ENCODE peak calls at places on chromosomes 3 and 15, in seven cellular contexts. V is neural progenitor cell; B is CD8-positive, alpha-beta T cell; Q is effector memory CD4-positive, alpha-beta T cell; Y is colonic mucosa; Z is heart right ventricle; F is SK-N-SH. C is an unnamed sample.
A peak's percentile ranks its signal among the peaks of the same experiment; 100 is the strongest.

GRCh38 chr3:127785711-127786265 is 36.5 kb downstream of the MGLL start:
- DNase-seq in V (no peak), B (no peak), Q (no peak), Y (no peak), Z (no peak), F (no peak), C (no peak)

GRCh38 chr3:54999159-54999558 is 71.3 kb upstream of the LRTM1 start:
- DNase-seq in V (peak; percentile 61), B (no peak), Q (no peak), Y (no peak), Z (no peak), F (no peak), C (no peak)

GRCh38 chr3:52134761-52135160 is 19.5 kb downstream of the POC1A start:
- DNase-seq in V (no peak), B (no peak), Q (no peak), Y (no peak), Z (no peak), F (no peak), C (no peak)

GRCh38 chr3:111277226-111277625 is 205.6 kb downstream of the NECTIN3 start:
- DNase-seq in V (peak; percentile 74), B (no peak), Q (no peak), Y (no peak), Z (no peak), F (no peak), C (no peak)

GRCh38 chr3:84547971-84548970 is 410.5 kb upstream of the CADM2 start:
- DNase-seq in V (peak; percentile 68), B (no peak), Q (no peak), Y (no peak), Z (no peak), F (peak; percentile 43), C (no peak)

GRCh38 chr3:42214064-42214463 is 51.9 kb downstream of the CCK start:
- DNase-seq in V (no peak), B (no peak), Q (no peak), Y (no peak), Z (no peak), F (no peak), C (peak; percentile 71)

GRCh38 chr3:72660270-72661114 is 187.8 kb downstream of the SHQ1 start:
- DNase-seq in V (no peak), B (no peak), Q (no peak), Y (no peak), Z (no peak), F (no peak), C (no peak)

GRCh38 chr15:64163662-64164362 is 990 bp upstream of the PPIB start:
- DNase-seq in V (no peak), B (no peak), Q (no peak), Y (peak; percentile 30), Z (no peak), F (no peak), C (no peak)

GRCh38 chr3:193190387-193190786 is 50.6 kb upstream of the PLAAT1 start:
- DNase-seq in V (peak; percentile 88), B (no peak), Q (no peak), Y (peak; percentile 21), Z (no peak), F (peak; percentile 44), C (no peak)

GRCh38 chr3:11144996-11145395 is 9.3 kb upstream of the HRH1 start:
- DNase-seq in V (no peak), B (no peak), Q (no peak), Y (no peak), Z (no peak), F (no peak), C (no peak)

GRCh38 chr15:67550522-67550921 is 8.0 kb downstream of the MAP2K5 start:
- DNase-seq in V (no peak), B (no peak), Q (no peak), Y (no peak), Z (no peak), F (no peak), C (no peak)

GRCh38 chr3:72144773-72145505 is 360.0 kb upstream of the PROK2 start:
- DNase-seq in V (no peak), B (no peak), Q (no peak), Y (no peak), Z (peak; percentile 32), F (peak; percentile 35), C (no peak)

GRCh38 chr15:82749951-82750830 is 40.5 kb upstream of the AP3B2 start:
- DNase-seq in V (peak; percentile 95), B (peak; percentile 86), Q (peak; percentile 72), Y (peak; percentile 95), Z (peak; percentile 90), F (peak; percentile 88), C (peak; percentile 95)

GRCh38 chr3:174532216-174532615 is 326.9 kb upstream of the NAALADL2 start:
- DNase-seq in V (no peak), B (no peak), Q (no peak), Y (no peak), Z (no peak), F (no peak), C (no peak)

GRCh38 chr3:187918081-187918644 is 172.9 kb upstream of the BCL6 start:
- DNase-seq in V (no peak), B (no peak), Q (no peak), Y (no peak), Z (no peak), F (no peak), C (no peak)

GRCh38 chr3:83216919-83217594 is 1455.6 kb upstream of the GBE1 start:
- DNase-seq in V (no peak), B (no peak), Q (no peak), Y (no peak), Z (no peak), F (no peak), C (peak; percentile 54)

GRCh38 chr3:181838940-181839914 is 127.5 kb downstream of the SOX2 start:
- DNase-seq in V (no peak), B (no peak), Q (no peak), Y (no peak), Z (no peak), F (no peak), C (no peak)
- H3K4me3 ChIP-seq in V (no peak overlapping the region), B (no peak overlapping the region), Q (no peak overlapping the region), Y (no peak overlapping the region), Z (no peak overlapping the region), F (no peak overlapping the region), C (peak overlapping the region; percentile 1)

GRCh38 chr3:78993375-78993774 is 774.4 kb downstream of the ROBO1 start:
- DNase-seq in V (no peak), B (no peak), Q (no peak), Y (no peak), Z (no peak), F (no peak), C (no peak)

GRCh38 chr3:78992400-78992799 is 775.4 kb downstream of the ROBO1 start:
- DNase-seq in V (no peak), B (no peak), Q (no peak), Y (no peak), Z (no peak), F (no peak), C (no peak)

GRCh38 chr3:78994174-78995027 is 773.4 kb downstream of the ROBO1 start:
- DNase-seq in V (peak; percentile 48), B (no peak), Q (no peak), Y (no peak), Z (no peak), F (no peak), C (no peak)

GRCh38 chr3:78992830-78993229 is 775.0 kb downstream of the ROBO1 start:
- DNase-seq in V (no peak), B (no peak), Q (no peak), Y (no peak), Z (no peak), F (no peak), C (no peak)

DNA sequence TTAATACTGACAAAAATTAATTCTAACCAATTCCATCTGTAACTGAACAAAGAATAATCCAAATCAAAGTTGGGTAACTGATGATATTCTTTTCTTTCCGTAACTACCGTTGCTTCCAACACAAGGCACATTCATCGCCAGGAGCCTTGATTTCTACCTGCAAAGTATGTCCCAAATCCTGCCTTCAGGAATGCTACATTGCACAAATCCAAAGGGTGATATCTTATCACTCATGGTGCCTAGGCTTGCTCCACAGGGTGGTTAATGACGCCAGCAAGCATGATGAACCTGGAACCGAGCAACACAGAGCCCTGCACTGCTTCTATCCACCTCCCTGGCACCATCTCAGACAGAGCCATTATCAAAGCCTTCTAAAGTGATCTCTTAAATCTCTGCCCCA is 772.7 kb downstream of the ROBO1 start:
- DNase-seq in V (no peak), B (no peak), Q (no peak), Y (no peak), Z (no peak), F (no peak), C (no peak)
- H3K4me1 ChIP-seq in V (peaks cover 25% of the 10 kb centered on the region), B (no peaks in the 10 kb centered on the region), Q (no peaks in the 10 kb centered on the region), Y (peaks cover 5% of the 10 kb centered on the region), Z (no peaks in the 10 kb centered on the region), F (peaks cover 10% of the 10 kb centered on the region), C (no peaks in the 10 kb centered on the region)

GRCh38 chr3:108242776-108243175 is 20.6 kb upstream of the IFT57 start:
- DNase-seq in V (peak; percentile 14), B (no peak), Q (no peak), Y (no peak), Z (no peak), F (no peak), C (no peak)

GRCh38 chr3:108239082-108239481 is 16.9 kb upstream of the IFT57 start:
- DNase-seq in V (no peak), B (no peak), Q (no peak), Y (no peak), Z (no peak), F (no peak), C (no peak)

GRCh38 chr3:108243243-108243642 is 21.0 kb upstream of the IFT57 start:
- DNase-seq in V (no peak), B (no peak), Q (no peak), Y (no peak), Z (no peak), F (no peak), C (no peak)

GRCh38 chr3:108241146-108241545 is 18.9 kb upstream of the IFT57 start:
- DNase-seq in V (no peak), B (no peak), Q (no peak), Y (no peak), Z (no peak), F (no peak), C (no peak)

GRCh38 chr3:108241721-108242120 is 19.5 kb upstream of the IFT57 start:
- DNase-seq in V (no peak), B (no peak), Q (no peak), Y (no peak), Z (no peak), F (no peak), C (no peak)
- H3K27ac ChIP-seq in V (no peak overlapping the region), B (no peak overlapping the region), Q (no peak overlapping the region), Y (no peak overlapping the region), Z (no peak overlapping the region), F (no peak overlapping the region), C (no peak overlapping the region)

GRCh38 chr15:59111267-59111666 is 6.3 kb downstream of the CCNB2 start:
- DNase-seq in V (no peak), B (no peak), Q (no peak), Y (no peak), Z (no peak), F (no peak), C (no peak)

GRCh38 chr15:59104912-59105732 is at the start of gene CCNB2:
- DNase-seq in V (peak; percentile 97), B (peak; percentile 87), Q (peak; percentile 77), Y (peak; percentile 90), Z (peak; percentile 79), F (peak; percentile 92), C (peak; percentile 88)

GRCh38 chr15:59104602-59104911 is 389 bp upstream of the CCNB2 start:
- DNase-seq in V (no peak), B (no peak), Q (no peak), Y (no peak), Z (no peak), F (no peak), C (no peak)

DNA sequence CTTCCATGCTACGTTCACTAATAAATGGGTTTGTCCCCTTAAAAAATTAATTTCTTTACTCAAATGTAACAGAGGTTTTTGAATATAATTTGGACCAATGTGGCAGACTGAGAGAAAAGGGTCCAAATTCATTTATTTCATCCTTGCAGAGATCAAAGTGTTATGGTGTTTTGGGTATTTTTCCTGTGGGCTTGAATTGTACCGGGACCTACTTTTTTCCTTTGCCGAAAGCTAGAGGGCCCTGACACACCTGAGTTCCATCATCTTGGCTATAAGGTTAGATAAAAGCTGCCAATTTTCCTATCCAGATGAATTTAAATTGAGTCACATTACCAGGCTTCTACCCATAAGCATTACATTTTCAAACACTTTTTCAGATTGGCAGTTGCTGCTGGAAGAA is 893 bp downstream of the CCNB2 start:
- DNase-seq in V (no peak), B (no peak), Q (no peak), Y (no peak), Z (no peak), F (peak; percentile 25), C (no peak)
- H3K4me3 ChIP-seq in V (peak overlapping the region; percentile 86), B (no peak overlapping the region), Q (no peak overlapping the region), Y (peak overlapping the region; percentile 58), Z (no peak overlapping the region), F (peak overlapping the region; percentile 89), C (peak overlapping the region; percentile 86)